ENCODE peak calls at places on chromosomes 12 and 14, in nine cellular contexts. One of them, this sample, is unnamed.

GRCh38 chr14:94775082-94775874 is 5.4 kb upstream of the GSC start:
- DNase-seq in stimulated activated CD8-positive, alpha-beta memory T cell treated with anti-CD3 and anti-CD28 coated beads, Interleukin-15, amount 100 ng/mL, for 24 hours: no peak
- DNase-seq in DMS153: no peak
- DNase-seq in tibial artery: no peak
- DNase-seq in activated CD4-positive, alpha-beta T cell treated with anti-CD3 and anti-CD28 coated beads, Interleukin-2, amount 50 U/mL, for 1 hour: no peak
- DNase-seq in stimulated activated CD4-positive, alpha-beta T cell treated with anti-CD3 and anti-CD28 coated beads, Interleukin-1b, Interleukin-23, amount 100 ng/mL, for 24 hours: no peak
- DNase-seq in cardiac muscle cell: no peak
- DNase-seq in activated CD8-positive, alpha-beta memory T cell treated with anti-CD3 and anti-CD28 coated beads, Interleukin-2, amount 50 U/mL, for 4 hours: no peak
- DNase-seq in D341Med: no peak
- DNase-seq in this sample: no peak

GRCh38 chr12:46303039-46303666 is 34.3 kb upstream of the SLC38A1 start:
- DNase-seq in DMS153: no peak
- DNase-seq in tibial artery: no peak
- DNase-seq in D341Med: peak
- DNase-seq in stimulated activated CD8-positive, alpha-beta memory T cell treated with anti-CD3 and anti-CD28 coated beads, Interleukin-15, amount 100 ng/mL, for 24 hours: no peak
- DNase-seq in activated CD4-positive, alpha-beta T cell treated with anti-CD3 and anti-CD28 coated beads, Interleukin-2, amount 50 U/mL, for 1 hour: peak
- DNase-seq in activated CD8-positive, alpha-beta memory T cell treated with anti-CD3 and anti-CD28 coated beads, Interleukin-2, amount 50 U/mL, for 4 hours: peak
- DNase-seq in cardiac muscle cell: peak
- DNase-seq in stimulated activated CD4-positive, alpha-beta T cell treated with anti-CD3 and anti-CD28 coated beads, Interleukin-1b, Interleukin-23, amount 100 ng/mL, for 24 hours: peak
- DNase-seq in this sample: peak

GRCh38 chr12:82019533-82019932 is 260.4 kb upstream of the PPFIA2 start:
- DNase-seq in activated CD8-positive, alpha-beta memory T cell treated with anti-CD3 and anti-CD28 coated beads, Interleukin-2, amount 50 U/mL, for 4 hours: no peak
- DNase-seq in D341Med: no peak
- DNase-seq in stimulated activated CD4-positive, alpha-beta T cell treated with anti-CD3 and anti-CD28 coated beads, Interleukin-1b, Interleukin-23, amount 100 ng/mL, for 24 hours: no peak
- DNase-seq in tibial artery: no peak
- DNase-seq in cardiac muscle cell: no peak
- DNase-seq in DMS153: no peak
- DNase-seq in activated CD4-positive, alpha-beta T cell treated with anti-CD3 and anti-CD28 coated beads, Interleukin-2, amount 50 U/mL, for 1 hour: no peak
- DNase-seq in stimulated activated CD8-positive, alpha-beta memory T cell treated with anti-CD3 and anti-CD28 coated beads, Interleukin-15, amount 100 ng/mL, for 24 hours: no peak
- DNase-seq in this sample: peak

GRCh38 chr14:68947802-68948201 is 31.3 kb downstream of the ACTN1 start:
- DNase-seq in D341Med: peak
- DNase-seq in activated CD4-positive, alpha-beta T cell treated with anti-CD3 and anti-CD28 coated beads, Interleukin-2, amount 50 U/mL, for 1 hour: no peak
- DNase-seq in cardiac muscle cell: peak
- DNase-seq in DMS153: peak
- DNase-seq in tibial artery: peak
- DNase-seq in stimulated activated CD4-positive, alpha-beta T cell treated with anti-CD3 and anti-CD28 coated beads, Interleukin-1b, Interleukin-23, amount 100 ng/mL, for 24 hours: no peak
- DNase-seq in activated CD8-positive, alpha-beta memory T cell treated with anti-CD3 and anti-CD28 coated beads, Interleukin-2, amount 50 U/mL, for 4 hours: no peak
- DNase-seq in stimulated activated CD8-positive, alpha-beta memory T cell treated with anti-CD3 and anti-CD28 coated beads, Interleukin-15, amount 100 ng/mL, for 24 hours: no peak
- DNase-seq in this sample: no peak

GRCh38 chr14:28609228-28609828 is 157.3 kb upstream of the FOXG1 start:
- DNase-seq in activated CD4-positive, alpha-beta T cell treated with anti-CD3 and anti-CD28 coated beads, Interleukin-2, amount 50 U/mL, for 1 hour: no peak
- DNase-seq in cardiac muscle cell: peak
- DNase-seq in stimulated activated CD8-positive, alpha-beta memory T cell treated with anti-CD3 and anti-CD28 coated beads, Interleukin-15, amount 100 ng/mL, for 24 hours: no peak
- DNase-seq in tibial artery: no peak
- DNase-seq in stimulated activated CD4-positive, alpha-beta T cell treated with anti-CD3 and anti-CD28 coated beads, Interleukin-1b, Interleukin-23, amount 100 ng/mL, for 24 hours: no peak
- DNase-seq in D341Med: peak
- DNase-seq in DMS153: peak
- DNase-seq in activated CD8-positive, alpha-beta memory T cell treated with anti-CD3 and anti-CD28 coated beads, Interleukin-2, amount 50 U/mL, for 4 hours: no peak
- DNase-seq in this sample: peak

GRCh38 chr14:32254952-32255679 is 52.0 kb upstream of the RNU6-8 start:
- DNase-seq in stimulated activated CD8-positive, alpha-beta memory T cell treated with anti-CD3 and anti-CD28 coated beads, Interleukin-15, amount 100 ng/mL, for 24 hours: no peak
- DNase-seq in activated CD4-positive, alpha-beta T cell treated with anti-CD3 and anti-CD28 coated beads, Interleukin-2, amount 50 U/mL, for 1 hour: peak
- DNase-seq in activated CD8-positive, alpha-beta memory T cell treated with anti-CD3 and anti-CD28 coated beads, Interleukin-2, amount 50 U/mL, for 4 hours: peak
- DNase-seq in DMS153: peak
- DNase-seq in D341Med: peak
- DNase-seq in cardiac muscle cell: peak
- DNase-seq in stimulated activated CD4-positive, alpha-beta T cell treated with anti-CD3 and anti-CD28 coated beads, Interleukin-1b, Interleukin-23, amount 100 ng/mL, for 24 hours: no peak
- DNase-seq in tibial artery: peak
- DNase-seq in this sample: peak

GRCh38 chr14:30883508-30884294 is 9.3 kb downstream of the COCH start:
- DNase-seq in D341Med: no peak
- DNase-seq in activated CD4-positive, alpha-beta T cell treated with anti-CD3 and anti-CD28 coated beads, Interleukin-2, amount 50 U/mL, for 1 hour: no peak
- DNase-seq in tibial artery: no peak
- DNase-seq in stimulated activated CD8-positive, alpha-beta memory T cell treated with anti-CD3 and anti-CD28 coated beads, Interleukin-15, amount 100 ng/mL, for 24 hours: no peak
- DNase-seq in stimulated activated CD4-positive, alpha-beta T cell treated with anti-CD3 and anti-CD28 coated beads, Interleukin-1b, Interleukin-23, amount 100 ng/mL, for 24 hours: no peak
- DNase-seq in DMS153: no peak
- DNase-seq in cardiac muscle cell: no peak
- DNase-seq in activated CD8-positive, alpha-beta memory T cell treated with anti-CD3 and anti-CD28 coated beads, Interleukin-2, amount 50 U/mL, for 4 hours: no peak
- DNase-seq in this sample: no peak

GRCh38 chr12:51441583-51441982 is 17.0 kb downstream of the SLC4A8 start:
- DNase-seq in stimulated activated CD4-positive, alpha-beta T cell treated with anti-CD3 and anti-CD28 coated beads, Interleukin-1b, Interleukin-23, amount 100 ng/mL, for 24 hours: no peak
- DNase-seq in cardiac muscle cell: no peak
- DNase-seq in activated CD4-positive, alpha-beta T cell treated with anti-CD3 and anti-CD28 coated beads, Interleukin-2, amount 50 U/mL, for 1 hour: no peak
- DNase-seq in activated CD8-positive, alpha-beta memory T cell treated with anti-CD3 and anti-CD28 coated beads, Interleukin-2, amount 50 U/mL, for 4 hours: no peak
- DNase-seq in D341Med: no peak
- DNase-seq in tibial artery: no peak
- DNase-seq in DMS153: no peak
- DNase-seq in stimulated activated CD8-positive, alpha-beta memory T cell treated with anti-CD3 and anti-CD28 coated beads, Interleukin-15, amount 100 ng/mL, for 24 hours: no peak
- DNase-seq in this sample: no peak

GRCh38 chr14:58196198-58196597 is 3.8 kb upstream of the ACTR10 start:
- DNase-seq in activated CD4-positive, alpha-beta T cell treated with anti-CD3 and anti-CD28 coated beads, Interleukin-2, amount 50 U/mL, for 1 hour: no peak
- DNase-seq in stimulated activated CD4-positive, alpha-beta T cell treated with anti-CD3 and anti-CD28 coated beads, Interleukin-1b, Interleukin-23, amount 100 ng/mL, for 24 hours: no peak
- DNase-seq in activated CD8-positive, alpha-beta memory T cell treated with anti-CD3 and anti-CD28 coated beads, Interleukin-2, amount 50 U/mL, for 4 hours: no peak
- DNase-seq in D341Med: no peak
- DNase-seq in DMS153: no peak
- DNase-seq in cardiac muscle cell: no peak
- DNase-seq in stimulated activated CD8-positive, alpha-beta memory T cell treated with anti-CD3 and anti-CD28 coated beads, Interleukin-15, amount 100 ng/mL, for 24 hours: no peak
- DNase-seq in tibial artery: no peak
- DNase-seq in this sample: no peak

GRCh38 chr14:21498540-21499526 is 12.3 kb downstream of the METTL3 start:
- DNase-seq in D341Med: peak
- DNase-seq in tibial artery: no peak
- DNase-seq in DMS153: peak
- DNase-seq in cardiac muscle cell: peak
- DNase-seq in stimulated activated CD8-positive, alpha-beta memory T cell treated with anti-CD3 and anti-CD28 coated beads, Interleukin-15, amount 100 ng/mL, for 24 hours: no peak
- DNase-seq in activated CD8-positive, alpha-beta memory T cell treated with anti-CD3 and anti-CD28 coated beads, Interleukin-2, amount 50 U/mL, for 4 hours: no peak
- DNase-seq in activated CD4-positive, alpha-beta T cell treated with anti-CD3 and anti-CD28 coated beads, Interleukin-2, amount 50 U/mL, for 1 hour: no peak
- DNase-seq in stimulated activated CD4-positive, alpha-beta T cell treated with anti-CD3 and anti-CD28 coated beads, Interleukin-1b, Interleukin-23, amount 100 ng/mL, for 24 hours: no peak
- DNase-seq in this sample: peak

This sample was measured in ACHN.